ENCODE peak calls at places on chromosomes 7 and 10, in four cellular contexts. One of them, this sample, is unnamed.

GRCh38 chr7:47407136-47407535 is 174.8 kb downstream of the TNS3 start:
- DNase-seq in Right ventricle myocardium inferior: no peak
- DNase-seq in left cardiac atrium: no peak
- DNase-seq in fibroblast of pulmonary artery: no peak
- DNase-seq in this sample: no peak

GRCh38 chr10:118672766-118673715 is 77.6 kb upstream of the PRLHR start:
- DNase-seq in Right ventricle myocardium inferior: no peak
- DNase-seq in left cardiac atrium: no peak
- DNase-seq in fibroblast of pulmonary artery: no peak
- DNase-seq in this sample: no peak

GRCh38 chr7:77426521-77427051 is 10.4 kb upstream of the GSAP start:
- DNase-seq in Right ventricle myocardium inferior: no peak
- DNase-seq in left cardiac atrium: no peak
- DNase-seq in fibroblast of pulmonary artery: peak
- DNase-seq in this sample: peak

GRCh38 chr7:8823486-8823885 is 390.1 kb downstream of the NXPH1 start:
- DNase-seq in Right ventricle myocardium inferior: no peak
- DNase-seq in left cardiac atrium: no peak
- DNase-seq in fibroblast of pulmonary artery: no peak
- DNase-seq in this sample: no peak

GRCh38 chr10:95295031-95295755 is 4.4 kb upstream of the PDLIM1 start:
- DNase-seq in Right ventricle myocardium inferior: no peak
- DNase-seq in left cardiac atrium: peak
- DNase-seq in fibroblast of pulmonary artery: peak
- DNase-seq in this sample: peak

GRCh38 chr10:127148933-127149220 is 47.5 kb downstream of the INSYN2A start:
- DNase-seq in Right ventricle myocardium inferior: no peak
- DNase-seq in left cardiac atrium: no peak
- DNase-seq in fibroblast of pulmonary artery: peak
- DNase-seq in this sample: peak

GRCh38 chr10:17782921-17783665 is 26.1 kb upstream of the MRC1 start:
- DNase-seq in Right ventricle myocardium inferior: no peak
- DNase-seq in left cardiac atrium: no peak
- DNase-seq in fibroblast of pulmonary artery: peak
- DNase-seq in this sample: peak

GRCh38 chr7:82616059-82616723 is 172.6 kb upstream of the CACNA2D1 start:
- DNase-seq in Right ventricle myocardium inferior: no peak
- DNase-seq in left cardiac atrium: no peak
- DNase-seq in fibroblast of pulmonary artery: no peak
- DNase-seq in this sample: no peak

GRCh38 chr7:105212236-105212635 is 176.5 kb downstream of the SRPK2 start:
- DNase-seq in Right ventricle myocardium inferior: no peak
- DNase-seq in left cardiac atrium: no peak
- DNase-seq in fibroblast of pulmonary artery: no peak
- DNase-seq in this sample: peak

GRCh38 chr7:23333671-23334246 is 34.6 kb downstream of the MALSU1 start:
- DNase-seq in Right ventricle myocardium inferior: no peak
- DNase-seq in left cardiac atrium: peak
- DNase-seq in fibroblast of pulmonary artery: peak
- DNase-seq in this sample: peak

GRCh38 chr7:135901585-135902540 is 75.3 kb downstream of the MTPN start:
- DNase-seq in Right ventricle myocardium inferior: no peak
- DNase-seq in left cardiac atrium: no peak
- DNase-seq in fibroblast of pulmonary artery: no peak
- DNase-seq in this sample: no peak

GRCh38 chr7:5429253-5429856 is 5.7 kb upstream of the TNRC18 start:
- DNase-seq in Right ventricle myocardium inferior: no peak
- DNase-seq in left cardiac atrium: no peak
- DNase-seq in fibroblast of pulmonary artery: peak
- DNase-seq in this sample: peak

GRCh38 chr7:127838816-127839415 is 186.9 kb downstream of the SND1 start:
- DNase-seq in Right ventricle myocardium inferior: no peak
- DNase-seq in left cardiac atrium: peak
- DNase-seq in fibroblast of pulmonary artery: peak
- DNase-seq in this sample: no peak

GRCh38 chr7:131480384-131481315 is 75.8 kb downstream of the PODXL start:
- DNase-seq in Right ventricle myocardium inferior: no peak
- DNase-seq in left cardiac atrium: no peak
- DNase-seq in fibroblast of pulmonary artery: peak
- DNase-seq in this sample: peak

GRCh38 chr7:66150471-66150870 is 35.8 kb downstream of the CRCP start:
- DNase-seq in Right ventricle myocardium inferior: peak
- DNase-seq in left cardiac atrium: peak
- DNase-seq in fibroblast of pulmonary artery: peak
- DNase-seq in this sample: peak

GRCh38 chr10:1086787-1087186 is 30.6 kb downstream of the WDR37 start:
- DNase-seq in Right ventricle myocardium inferior: no peak
- DNase-seq in left cardiac atrium: no peak
- DNase-seq in fibroblast of pulmonary artery: no peak
- DNase-seq in this sample: no peak

GRCh38 chr7:151518781-151519044 is 982 bp downstream of the RHEB start:
- DNase-seq in Right ventricle myocardium inferior: no peak
- DNase-seq in left cardiac atrium: no peak
- DNase-seq in fibroblast of pulmonary artery: no peak
- DNase-seq in this sample: peak

GRCh38 chr10:122404576-122404975 is 30.1 kb downstream of the PLEKHA1 start:
- DNase-seq in Right ventricle myocardium inferior: no peak
- DNase-seq in left cardiac atrium: no peak
- DNase-seq in fibroblast of pulmonary artery: no peak
- DNase-seq in this sample: no peak

GRCh38 chr10:1006573-1006972 is 18.3 kb downstream of the GTPBP4 start:
- DNase-seq in Right ventricle myocardium inferior: no peak
- DNase-seq in left cardiac atrium: no peak
- DNase-seq in fibroblast of pulmonary artery: no peak
- DNase-seq in this sample: no peak

GRCh38 chr10:70296406-70296899 is 12.6 kb upstream of the NPFFR1 start:
- DNase-seq in Right ventricle myocardium inferior: peak
- DNase-seq in left cardiac atrium: peak
- DNase-seq in fibroblast of pulmonary artery: peak
- DNase-seq in this sample: peak

GRCh38 chr10:124224331-124225028 is 131.1 kb upstream of the CHST15 start:
- DNase-seq in Right ventricle myocardium inferior: no peak
- DNase-seq in left cardiac atrium: no peak
- DNase-seq in fibroblast of pulmonary artery: no peak
- DNase-seq in this sample: peak

GRCh38 chr7:142782922-142783900 is 12.4 kb downstream of the PRSS2 start:
- DNase-seq in Right ventricle myocardium inferior: peak
- DNase-seq in left cardiac atrium: peak
- DNase-seq in fibroblast of pulmonary artery: peak
- DNase-seq in this sample: peak

GRCh38 chr10:100006241-100006886 is 3.4 kb downstream of the DNMBP start:
- DNase-seq in Right ventricle myocardium inferior: no peak
- DNase-seq in left cardiac atrium: no peak
- DNase-seq in fibroblast of pulmonary artery: peak
- DNase-seq in this sample: peak

GRCh38 chr10:131860806-131861440 is 39.9 kb upstream of the PPP2R2D start:
- DNase-seq in Right ventricle myocardium inferior: no peak
- DNase-seq in left cardiac atrium: no peak
- DNase-seq in fibroblast of pulmonary artery: no peak
- DNase-seq in this sample: no peak

GRCh38 chr7:32357535-32358277 is 132.5 kb downstream of the LSM5 start:
- DNase-seq in Right ventricle myocardium inferior: no peak
- DNase-seq in left cardiac atrium: no peak
- DNase-seq in fibroblast of pulmonary artery: no peak
- DNase-seq in this sample: no peak

GRCh38 chr10:82277591-82277990 is 402.6 kb downstream of the NRG3 start:
- DNase-seq in Right ventricle myocardium inferior: no peak
- DNase-seq in left cardiac atrium: no peak
- DNase-seq in fibroblast of pulmonary artery: peak
- DNase-seq in this sample: no peak

GRCh38 chr10:18235477-18235876 is 95.3 kb downstream of the CACNB2 start:
- DNase-seq in Right ventricle myocardium inferior: no peak
- DNase-seq in left cardiac atrium: no peak
- DNase-seq in fibroblast of pulmonary artery: no peak
- DNase-seq in this sample: no peak

GRCh38 chr7:100087055-100087750 is 1.6 kb upstream of the COPS6 start:
- DNase-seq in Right ventricle myocardium inferior: no peak
- DNase-seq in left cardiac atrium: no peak
- DNase-seq in fibroblast of pulmonary artery: peak
- DNase-seq in this sample: peak

GRCh38 chr10:124688889-124689670 is 55.1 kb downstream of the FAM53B start:
- DNase-seq in Right ventricle myocardium inferior: no peak
- DNase-seq in left cardiac atrium: no peak
- DNase-seq in fibroblast of pulmonary artery: no peak
- DNase-seq in this sample: no peak

This sample was measured in astrocyte of the spinal cord.